ENCODE peak calls at places on chromosomes 6 and 20, in five cellular contexts. One of them, this sample, is unnamed. For H3K9me3 and H3K4me1, the result is how much of the 10 kb centered on the place peaks cover.

GRCh38 chr20:50333856-50334255 is 143.2 kb downstream of the CEBPB start:
- DNase-seq in cardiac muscle cell: no peak
- DNase-seq in CD8-positive, alpha-beta memory T cell: no peak
- DNase-seq in sigmoid colon: peak
- DNase-seq in kidney: no peak
- DNase-seq in this sample: no peak

GRCh38 chr6:153564803-153565202 is 433.7 kb upstream of the RGS17 start:
- DNase-seq in kidney: no peak
- DNase-seq in cardiac muscle cell: no peak
- DNase-seq in CD8-positive, alpha-beta memory T cell: no peak
- DNase-seq in sigmoid colon: no peak
- DNase-seq in this sample: no peak

GRCh38 chr20:37151529-37151928 is 27.6 kb upstream of the RPN2 start:
- DNase-seq in cardiac muscle cell: no peak
- DNase-seq in kidney: no peak
- DNase-seq in sigmoid colon: no peak
- DNase-seq in CD8-positive, alpha-beta memory T cell: no peak
- DNase-seq in this sample: no peak

GRCh38 chr20:41462372-41463161 is 95.9 kb upstream of the EMILIN3 start:
- DNase-seq in cardiac muscle cell: no peak
- DNase-seq in kidney: no peak
- DNase-seq in sigmoid colon: no peak
- DNase-seq in CD8-positive, alpha-beta memory T cell: no peak
- DNase-seq in this sample: no peak

GRCh38 chr6:107561325-107561724 is 71.4 kb downstream of the SOBP start:
- DNase-seq in cardiac muscle cell: no peak
- DNase-seq in CD8-positive, alpha-beta memory T cell: no peak
- DNase-seq in sigmoid colon: peak
- DNase-seq in kidney: peak
- DNase-seq in this sample: no peak

GRCh38 chr20:42483694-42484303 is 705.9 kb downstream of the PTPRT start:
- DNase-seq in CD8-positive, alpha-beta memory T cell: no peak
- DNase-seq in sigmoid colon: no peak
- DNase-seq in kidney: no peak
- DNase-seq in cardiac muscle cell: peak
- DNase-seq in this sample: peak

GRCh38 chr6:6685249-6685667 is 96.7 kb downstream of the LY86 start:
- DNase-seq in CD8-positive, alpha-beta memory T cell: no peak
- DNase-seq in sigmoid colon: no peak
- DNase-seq in cardiac muscle cell: no peak
- DNase-seq in kidney: no peak
- DNase-seq in this sample: no peak

GRCh38 chr6:7085911-7086310 is 21.9 kb upstream of the RREB1 start:
- DNase-seq in cardiac muscle cell: peak
- DNase-seq in CD8-positive, alpha-beta memory T cell: no peak
- DNase-seq in kidney: no peak
- DNase-seq in sigmoid colon: peak
- DNase-seq in this sample: no peak

GRCh38 chr20:4161447-4162251 is 146.3 kb upstream of the RNF24 start:
- DNase-seq in cardiac muscle cell: no peak
- DNase-seq in CD8-positive, alpha-beta memory T cell: no peak
- DNase-seq in kidney: peak
- DNase-seq in sigmoid colon: no peak
- DNase-seq in this sample: no peak

GRCh38 chr6:82832811-82833210 is 232.8 kb downstream of the UBE3D start:
- DNase-seq in cardiac muscle cell: no peak
- DNase-seq in CD8-positive, alpha-beta memory T cell: no peak
- DNase-seq in sigmoid colon: no peak
- DNase-seq in kidney: no peak
- DNase-seq in this sample: no peak

GRCh38 chr6:17299222-17299621 is 18.1 kb downstream of the RBM24 start:
- DNase-seq in sigmoid colon: no peak
- DNase-seq in kidney: no peak
- DNase-seq in CD8-positive, alpha-beta memory T cell: no peak
- DNase-seq in cardiac muscle cell: no peak
- DNase-seq in this sample: no peak

GRCh38 chr6:14516947-14517346 is 399.4 kb downstream of the CD83 start:
- DNase-seq in sigmoid colon: peak
- DNase-seq in kidney: no peak
- DNase-seq in cardiac muscle cell: no peak
- DNase-seq in CD8-positive, alpha-beta memory T cell: no peak
- DNase-seq in this sample: no peak

GRCh38 chr6:78623567-78623966 is 243.8 kb upstream of the IRAK1BP1 start:
- DNase-seq in cardiac muscle cell: no peak
- DNase-seq in CD8-positive, alpha-beta memory T cell: no peak
- DNase-seq in kidney: no peak
- DNase-seq in sigmoid colon: no peak
- DNase-seq in this sample: no peak

GRCh38 chr6:33927551-33927950 is 123.7 kb upstream of the MLN start:
- DNase-seq in kidney: no peak
- DNase-seq in sigmoid colon: peak
- DNase-seq in cardiac muscle cell: no peak
- DNase-seq in CD8-positive, alpha-beta memory T cell: no peak
- DNase-seq in this sample: no peak

GRCh38 chr20:13777171-13777601 is 7.5 kb downstream of the ESF1 start:
- DNase-seq in cardiac muscle cell: no peak
- DNase-seq in CD8-positive, alpha-beta memory T cell: no peak
- DNase-seq in sigmoid colon: no peak
- DNase-seq in kidney: no peak
- DNase-seq in this sample: no peak

DNA sequence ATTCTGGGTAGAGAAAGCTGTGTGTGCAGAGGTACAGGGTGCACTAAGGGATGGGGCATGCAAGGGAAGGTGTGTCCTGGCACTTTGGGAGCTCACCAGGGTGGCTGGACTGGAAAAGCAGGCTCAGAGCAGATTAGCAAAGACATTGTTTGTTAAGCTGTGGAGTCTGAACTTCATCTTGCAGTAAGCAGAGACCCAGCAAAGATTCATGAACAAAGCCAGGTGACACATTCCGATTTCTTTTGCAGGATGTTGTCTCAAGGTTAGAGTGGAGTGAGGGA is 28.8 kb downstream of the DUSP22 start:
- DNase-seq in kidney: no peak
- DNase-seq in sigmoid colon: peak
- DNase-seq in CD8-positive, alpha-beta memory T cell: no peak
- DNase-seq in cardiac muscle cell: no peak
- DNase-seq in this sample: peak
- H3K9me3 ChIP-seq in kidney: under half
- H3K9me3 ChIP-seq in sigmoid colon: under half
- H3K9me3 ChIP-seq in CD8-positive, alpha-beta memory T cell: under half
- H3K9me3 ChIP-seq in cardiac muscle cell: under half
- H3K9me3 ChIP-seq in this sample: under half

GRCh38 chr6:111550195-111550594 is 55.5 kb downstream of the TRAF3IP2 start:
- DNase-seq in cardiac muscle cell: no peak
- DNase-seq in kidney: no peak
- DNase-seq in sigmoid colon: no peak
- DNase-seq in CD8-positive, alpha-beta memory T cell: no peak
- DNase-seq in this sample: no peak

GRCh38 chr6:111549744-111550143 is 55.9 kb downstream of the TRAF3IP2 start:
- DNase-seq in CD8-positive, alpha-beta memory T cell: no peak
- DNase-seq in cardiac muscle cell: no peak
- DNase-seq in sigmoid colon: no peak
- DNase-seq in kidney: no peak
- DNase-seq in this sample: no peak

GRCh38 chr6:111552241-111552744 is 53.4 kb downstream of the TRAF3IP2 start:
- DNase-seq in CD8-positive, alpha-beta memory T cell: no peak
- DNase-seq in sigmoid colon: peak
- DNase-seq in cardiac muscle cell: peak
- DNase-seq in kidney: peak
- DNase-seq in this sample: peak

GRCh38 chr6:111551521-111552231 is 54.0 kb downstream of the TRAF3IP2 start:
- DNase-seq in cardiac muscle cell: peak
- DNase-seq in CD8-positive, alpha-beta memory T cell: no peak
- DNase-seq in sigmoid colon: no peak
- DNase-seq in kidney: no peak
- DNase-seq in this sample: peak

DNA sequence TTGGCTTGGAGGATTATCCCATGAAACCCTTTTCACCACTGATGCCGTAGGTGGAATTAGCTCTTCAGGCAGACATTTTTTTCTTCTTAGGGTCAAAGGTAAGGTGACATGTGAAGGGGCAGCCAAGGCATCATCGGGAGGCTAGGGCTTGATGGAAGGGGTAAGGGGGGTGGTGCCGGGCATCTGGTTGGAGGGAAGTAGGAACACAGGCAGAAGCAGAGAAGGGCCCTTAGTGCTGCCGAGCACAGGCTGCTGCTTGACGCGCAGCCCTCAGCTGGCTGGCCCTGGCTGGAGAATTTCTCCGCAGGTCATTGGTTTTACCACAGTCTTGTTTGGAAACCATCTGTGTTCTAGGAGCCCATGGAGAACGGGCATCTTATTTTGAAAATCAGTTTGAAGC is 54.7 kb downstream of the TRAF3IP2 start:
- DNase-seq in sigmoid colon: no peak
- DNase-seq in CD8-positive, alpha-beta memory T cell: no peak
- DNase-seq in kidney: no peak
- DNase-seq in cardiac muscle cell: no peak
- DNase-seq in this sample: no peak
- H3K4me1 ChIP-seq in sigmoid colon: under half
- H3K4me1 ChIP-seq in CD8-positive, alpha-beta memory T cell: under half
- H3K4me1 ChIP-seq in kidney: under half
- H3K4me1 ChIP-seq in cardiac muscle cell: under half
- H3K4me1 ChIP-seq in this sample: under half

GRCh38 chr6:53639520-53639919 is 26.0 kb downstream of the KLHL31 start:
- DNase-seq in kidney: no peak
- DNase-seq in CD8-positive, alpha-beta memory T cell: no peak
- DNase-seq in cardiac muscle cell: no peak
- DNase-seq in sigmoid colon: no peak
- DNase-seq in this sample: no peak
- H3K4me3 ChIP-seq in kidney: no peak
- H3K4me3 ChIP-seq in CD8-positive, alpha-beta memory T cell: no peak
- H3K4me3 ChIP-seq in cardiac muscle cell: no peak
- H3K4me3 ChIP-seq in sigmoid colon: no peak
- H3K4me3 ChIP-seq in this sample: no peak

GRCh38 chr6:169378620-169379381 is 125.2 kb upstream of the THBS2 start:
- DNase-seq in sigmoid colon: no peak
- DNase-seq in kidney: no peak
- DNase-seq in CD8-positive, alpha-beta memory T cell: no peak
- DNase-seq in cardiac muscle cell: no peak
- DNase-seq in this sample: peak
- H3K9me3 ChIP-seq in sigmoid colon: under half
- H3K9me3 ChIP-seq in kidney: under half
- H3K9me3 ChIP-seq in CD8-positive, alpha-beta memory T cell: under half
- H3K9me3 ChIP-seq in cardiac muscle cell: under half
- H3K9me3 ChIP-seq in this sample: under half

GRCh38 chr6:4983322-4983721 is 20.5 kb downstream of the RPP40 start:
- DNase-seq in sigmoid colon: no peak
- DNase-seq in cardiac muscle cell: no peak
- DNase-seq in CD8-positive, alpha-beta memory T cell: no peak
- DNase-seq in kidney: no peak
- DNase-seq in this sample: no peak

GRCh38 chr6:4973972-4974885 is 29.6 kb downstream of the RPP40 start:
- DNase-seq in CD8-positive, alpha-beta memory T cell: no peak
- DNase-seq in cardiac muscle cell: peak
- DNase-seq in kidney: no peak
- DNase-seq in sigmoid colon: peak
- DNase-seq in this sample: no peak

GRCh38 chr6:4977468-4977867 is 26.4 kb downstream of the RPP40 start:
- DNase-seq in CD8-positive, alpha-beta memory T cell: no peak
- DNase-seq in cardiac muscle cell: no peak
- DNase-seq in sigmoid colon: no peak
- DNase-seq in kidney: no peak
- DNase-seq in this sample: no peak

GRCh38 chr6:4974962-4975361 is 28.9 kb downstream of the RPP40 start:
- DNase-seq in cardiac muscle cell: no peak
- DNase-seq in sigmoid colon: no peak
- DNase-seq in CD8-positive, alpha-beta memory T cell: no peak
- DNase-seq in kidney: no peak
- DNase-seq in this sample: no peak

GRCh38 chr6:4979426-4979825 is 24.4 kb downstream of the RPP40 start:
- DNase-seq in cardiac muscle cell: no peak
- DNase-seq in kidney: no peak
- DNase-seq in CD8-positive, alpha-beta memory T cell: no peak
- DNase-seq in sigmoid colon: no peak
- DNase-seq in this sample: no peak
- H3K4me1 ChIP-seq in cardiac muscle cell: under half
- H3K4me1 ChIP-seq in kidney: under half
- H3K4me1 ChIP-seq in CD8-positive, alpha-beta memory T cell: under half
- H3K4me1 ChIP-seq in sigmoid colon: under half
- H3K4me1 ChIP-seq in this sample: under half

DNA sequence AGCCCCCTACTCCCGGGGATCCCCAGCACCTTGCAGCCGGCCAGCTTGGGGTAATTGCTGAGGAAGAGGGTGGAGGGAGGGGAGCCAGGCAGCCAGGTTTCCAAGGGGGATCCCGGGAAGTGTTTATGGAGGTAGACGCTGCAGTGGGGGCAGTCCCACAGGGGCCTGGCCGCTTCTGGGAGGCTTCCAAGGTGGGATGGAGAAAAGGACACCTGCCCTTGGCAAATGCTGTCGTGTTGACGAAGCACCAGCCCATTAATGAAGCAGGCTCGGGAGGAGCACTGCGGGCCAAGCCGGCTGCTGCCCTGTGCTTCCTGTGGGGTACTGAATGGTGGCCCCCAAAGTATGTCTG is 82.4 kb downstream of the TMEM242 start:
- DNase-seq in CD8-positive, alpha-beta memory T cell: no peak
- DNase-seq in cardiac muscle cell: no peak
- DNase-seq in kidney: no peak
- DNase-seq in sigmoid colon: no peak
- DNase-seq in this sample: no peak
- H3K4me3 ChIP-seq in CD8-positive, alpha-beta memory T cell: no peak
- H3K4me3 ChIP-seq in cardiac muscle cell: no peak
- H3K4me3 ChIP-seq in kidney: no peak
- H3K4me3 ChIP-seq in sigmoid colon: no peak
- H3K4me3 ChIP-seq in this sample: no peak

DNA sequence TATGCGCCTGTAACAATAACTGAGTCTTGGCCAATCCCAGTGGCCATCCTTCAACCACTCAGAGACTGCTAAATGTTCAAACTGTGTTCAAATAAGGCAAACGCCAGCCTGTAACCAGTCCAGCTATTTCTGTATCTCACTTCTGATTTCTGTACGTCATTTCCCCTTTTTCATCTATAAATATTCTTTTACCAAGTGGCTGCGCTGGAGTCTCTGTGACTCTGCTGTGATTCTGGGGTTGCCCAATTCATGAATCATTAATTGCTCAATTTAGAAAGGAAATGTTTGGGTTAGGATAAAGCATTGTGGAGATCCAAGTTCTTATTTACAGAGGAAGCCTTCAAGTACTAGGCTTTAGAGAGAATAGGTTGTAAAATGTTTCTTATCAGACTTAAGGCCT is 89.8 kb upstream of the UST start:
- DNase-seq in CD8-positive, alpha-beta memory T cell: no peak
- DNase-seq in cardiac muscle cell: no peak
- DNase-seq in sigmoid colon: no peak
- DNase-seq in kidney: no peak
- DNase-seq in this sample: no peak
- H3K9me3 ChIP-seq in CD8-positive, alpha-beta memory T cell: under half
- H3K9me3 ChIP-seq in cardiac muscle cell: under half
- H3K9me3 ChIP-seq in sigmoid colon: under half
- H3K9me3 ChIP-seq in kidney: under half
- H3K9me3 ChIP-seq in this sample: under half

GRCh38 chr6:3228791-3229565 is 1.5 kb upstream of the TUBB2B start:
- DNase-seq in kidney: peak
- DNase-seq in cardiac muscle cell: peak
- DNase-seq in CD8-positive, alpha-beta memory T cell: peak
- DNase-seq in sigmoid colon: no peak
- DNase-seq in this sample: peak
- H3K4me1 ChIP-seq in kidney: under half
- H3K4me1 ChIP-seq in cardiac muscle cell: under half
- H3K4me1 ChIP-seq in CD8-positive, alpha-beta memory T cell: half or more
- H3K4me1 ChIP-seq in sigmoid colon: half or more
- H3K4me1 ChIP-seq in this sample: under half

This sample was measured in Caco-2.